ENCODE peak calls at places on chromosome 16, in four cellular contexts. A is HEK293T, F is K562, M is GM12878. R is an unnamed sample.

GRCh38 chr16:8676737-8677375 is 2.4 kb downstream of the ABAT start:
- DNase-seq in A (no peak), F (no peak), M (no peak), R (no peak)

GRCh38 chr16:67305216-67306071 is 21.1 kb downstream of the KCTD19 start:
- DNase-seq in A (no peak), F (peak; percentile 34), M (no peak), R (no peak)

GRCh38 chr16:8464979-8465378 is 125.3 kb downstream of the TMEM114 start:
- DNase-seq in A (no peak), F (no peak), M (no peak), R (no peak)

GRCh38 chr16:30186444-30186781 is 3.0 kb downstream of the CORO1A start:
- DNase-seq in A (no peak), F (no peak), M (no peak), R (no peak)

GRCh38 chr16:15849209-15849981 is 7.4 kb downstream of the MYH11 start:
- DNase-seq in A (no peak), F (no peak), M (no peak), R (peak; percentile 30)

GRCh38 chr16:27232875-27233605 is 29.7 kb downstream of the KDM8 start:
- DNase-seq in A (no peak), F (no peak), M (no peak), R (no peak)

GRCh38 chr16:58684001-58684353 is 593 bp downstream of the SLC38A7 start:
- DNase-seq in A (no peak), F (no peak), M (no peak), R (no peak)

GRCh38 chr16:2178321-2179106 is 17.9 kb downstream of the CASKIN1 start:
- DNase-seq in A (peak; percentile 98), F (peak; percentile 91), M (no peak), R (no peak)

GRCh38 chr16:80971814-80972213 is 34.9 kb downstream of the CMC2 start:
- DNase-seq in A (no peak), F (no peak), M (no peak), R (no peak)

GRCh38 chr16:3797904-3798811 is 80.8 kb upstream of the TRAP1 start:
- DNase-seq in A (no peak), F (peak; percentile 24), M (no peak), R (no peak)

GRCh38 chr16:84844049-84844350 is 24.2 kb downstream of the CRISPLD2 start:
- DNase-seq in A (no peak), F (no peak), M (no peak), R (no peak)

GRCh38 chr16:19523184-19523558 is 571 bp upstream of the CCP110 start:
- DNase-seq in A (no peak), F (no peak), M (no peak), R (peak; percentile 46)

GRCh38 chr16:2895813-2896212 is 12.8 kb downstream of the FLYWCH2 start:
- DNase-seq in A (no peak), F (no peak), M (no peak), R (peak; percentile 16)

GRCh38 chr16:53456625-53457024 is 22.4 kb downstream of the RBL2 start:
- DNase-seq in A (no peak), F (no peak), M (no peak), R (no peak)

GRCh38 chr16:27208809-27209208 is 5.5 kb downstream of the KDM8 start:
- DNase-seq in A (no peak), F (no peak), M (no peak), R (no peak)

GRCh38 chr16:75340715-75341500 is 89.5 kb upstream of the BCAR1 start:
- DNase-seq in A (no peak), F (no peak), M (no peak), R (no peak)

GRCh38 chr16:75192606-75193264 is 14.2 kb downstream of the CTRB2 start:
- DNase-seq in A (no peak), F (no peak), M (no peak), R (peak; percentile 25)

GRCh38 chr16:31214705-31215286 is 877 bp downstream of the TRIM72 start:
- DNase-seq in A (no peak), F (no peak), M (no peak), R (no peak)

GRCh38 chr16:73053379-73054130 is 5.6 kb upstream of the ZFHX3 start:
- DNase-seq in A (no peak), F (no peak), M (no peak), R (peak; percentile 75)

GRCh38 chr16:31344712-31345111 is 10.3 kb upstream of the ITGAX start:
- DNase-seq in A (no peak), F (no peak), M (peak; percentile 62), R (peak; percentile 8)

GRCh38 chr16:16042076-16042475 is 92.7 kb downstream of the ABCC1 start:
- DNase-seq in A (no peak), F (no peak), M (no peak), R (no peak)

GRCh38 chr16:23595246-23595950 is 718 bp downstream of the NDUFAB1 start:
- DNase-seq in A (no peak), F (no peak), M (no peak), R (peak; percentile 61)
- TF ChIP-seq TARDBP in A (no peak), F (no peak), M (no peak), R (no peak)

GRCh38 chr16:11232302-11232851 is 23.6 kb downstream of the SOCS1 start:
- DNase-seq in A (no peak), F (no peak), M (no peak), R (no peak)
- TF ChIP-seq TARDBP in A (no peak), F (no peak), M (no peak), R (no peak)

DNA sequence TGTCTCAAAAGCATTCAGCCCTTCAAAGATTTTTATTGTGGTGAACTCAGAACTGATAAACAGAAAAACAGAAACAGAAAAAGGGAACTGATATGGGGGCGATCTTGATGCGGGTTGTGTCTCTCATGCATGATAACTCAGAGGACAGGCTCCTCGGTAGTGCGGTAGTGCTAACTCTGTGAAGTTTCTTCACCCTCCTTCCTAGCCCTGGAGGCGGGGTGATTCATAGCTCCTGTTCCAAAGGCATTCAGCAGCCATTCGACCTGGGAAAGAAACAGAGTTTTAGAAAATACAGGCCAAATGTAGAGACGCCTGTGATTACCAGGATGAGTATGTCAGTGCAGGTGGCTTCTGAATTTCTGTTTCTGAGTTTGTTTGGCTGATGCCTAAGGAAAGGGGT is 5.5 kb upstream of the MAF start:
- DNase-seq in A (no peak), F (no peak), M (no peak), R (no peak)
- TF ChIP-seq TARDBP in A (no peak), F (no peak), M (no peak), R (no peak)

GRCh38 chr16:12602811-12603698 is 200.6 kb downstream of the CPPED1 start:
- DNase-seq in A (no peak), F (no peak), M (no peak), R (no peak)

GRCh38 chr16:12601290-12601900 is 202.3 kb downstream of the CPPED1 start:
- DNase-seq in A (no peak), F (no peak), M (no peak), R (no peak)

GRCh38 chr16:12600116-12600515 is 203.6 kb downstream of the CPPED1 start:
- DNase-seq in A (no peak), F (no peak), M (no peak), R (no peak)

GRCh38 chr16:12600536-12601256 is 203.0 kb downstream of the CPPED1 start:
- DNase-seq in A (no peak), F (no peak), M (no peak), R (no peak)
- TF ChIP-seq TARDBP in A (no peak), F (no peak), M (no peak), R (no peak)

GRCh38 chr16:456891-457483 is 31.5 kb downstream of the RAB11FIP3 start:
- DNase-seq in A (no peak), F (no peak), M (no peak), R (no peak)
- TF ChIP-seq TARDBP in A (no peak), F (no peak), M (no peak), R (no peak)

GRCh38 chr16:87163637-87164036 is 153.6 kb downstream of the C16orf95 start:
- DNase-seq in A (no peak), F (no peak), M (no peak), R (no peak)

GRCh38 chr16:87165151-87165550 is 152.0 kb downstream of the C16orf95 start:
- DNase-seq in A (no peak), F (no peak), M (no peak), R (no peak)

GRCh38 chr16:87160218-87160617 is 157.0 kb downstream of the C16orf95 start:
- DNase-seq in A (no peak), F (no peak), M (no peak), R (no peak)

GRCh38 chr16:87160752-87161337 is 156.3 kb downstream of the C16orf95 start:
- DNase-seq in A (no peak), F (no peak), M (no peak), R (no peak)

DNA sequence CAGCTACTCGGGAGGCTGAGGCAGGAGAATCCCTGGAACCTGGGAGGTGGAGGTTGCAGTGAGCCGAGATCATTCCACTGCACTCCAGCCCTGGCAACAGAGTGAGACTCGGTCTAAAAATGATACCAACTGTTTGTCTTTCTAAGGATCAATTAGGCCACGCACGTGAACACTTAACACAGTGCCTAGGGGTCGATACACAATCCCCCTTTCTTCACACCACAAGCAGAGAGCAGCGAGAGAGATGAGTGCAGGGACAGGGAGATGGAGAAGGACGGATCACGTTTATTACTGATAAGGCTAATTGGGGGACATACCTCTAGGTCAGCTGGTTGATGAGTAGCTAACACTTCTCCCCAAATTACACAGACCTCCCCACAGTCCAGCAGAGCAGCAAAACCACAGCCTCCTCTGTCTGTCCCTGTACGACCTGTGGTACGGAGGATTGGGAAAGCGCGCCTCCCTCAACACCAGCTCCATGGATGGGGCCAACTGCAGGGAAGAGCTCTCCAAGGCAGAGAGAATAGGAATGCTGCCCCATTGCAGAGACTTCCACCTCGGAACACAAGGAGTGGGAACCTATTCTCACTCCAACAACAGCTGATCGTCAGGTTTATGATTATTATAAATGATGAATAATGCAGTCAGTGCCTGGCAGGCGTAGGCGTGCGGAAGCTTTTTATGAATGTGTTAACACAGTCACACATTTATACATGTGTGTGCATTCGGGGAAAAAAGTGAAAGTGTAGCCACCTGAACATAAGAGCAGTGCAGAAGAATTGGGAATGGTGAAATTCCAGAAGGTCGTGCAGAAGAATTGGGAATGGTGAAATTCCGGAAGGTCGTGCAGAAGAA is 155.1 kb downstream of the C16orf95 start:
- DNase-seq in A (no peak), F (no peak), M (no peak), R (no peak)
- TF ChIP-seq TARDBP in A (no peak), F (no peak), M (no peak), R (no peak)

GRCh38 chr16:48164907-48165715 is 9.3 kb upstream of the ABCC12 start:
- DNase-seq in A (peak; percentile 85), F (peak; percentile 80), M (no peak), R (peak; percentile 82)
- TF ChIP-seq TARDBP in A (no peak), F (no peak), M (no peak), R (peak; percentile 89)

GRCh38 chr16:82008957-82009592 is 2.2 kb downstream of the SDR42E1 start:
- DNase-seq in A (no peak), F (no peak), M (no peak), R (no peak)

GRCh38 chr16:82011199-82011641 is at the start of gene SDR42E1:
- DNase-seq in A (no peak), F (no peak), M (peak; percentile 13), R (no peak)

GRCh38 chr16:82005491-82005830 is 5.8 kb downstream of the SDR42E1 start:
- DNase-seq in A (no peak), F (no peak), M (no peak), R (no peak)

GRCh38 chr16:82007189-82007588 is 4.1 kb downstream of the SDR42E1 start:
- DNase-seq in A (no peak), F (no peak), M (no peak), R (no peak)

DNA sequence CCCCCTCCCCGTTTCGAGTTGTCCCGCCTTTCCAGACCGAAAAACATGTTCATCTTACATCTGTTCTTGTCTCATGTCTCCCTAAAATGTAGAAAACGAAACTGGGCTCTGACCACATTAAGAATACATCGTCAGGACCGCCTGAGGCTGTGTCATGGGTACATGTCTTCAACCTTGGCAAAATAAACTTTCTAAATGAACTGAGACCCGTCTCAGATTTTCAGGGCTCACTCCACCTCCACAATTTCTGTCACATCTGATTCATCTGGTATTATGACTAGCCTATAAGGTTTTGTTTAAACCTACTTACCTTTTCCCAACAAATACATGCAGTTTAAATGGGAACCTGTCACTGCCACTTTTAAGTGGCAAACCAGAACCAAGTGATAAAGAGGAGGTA is 621 bp downstream of the SDR42E1 start:
- DNase-seq in A (no peak), F (no peak), M (no peak), R (no peak)
- TF ChIP-seq TARDBP in A (no peak), F (no peak), M (no peak), R (no peak)